ENCODE peak calls at places on chromosomes 7 and 10, in ten cellular contexts. One of them, this sample, is unnamed.
A peak's percentile ranks its signal among the peaks of the same experiment; 100 is the strongest.

GRCh38 chr7:114047889-114048288 is 129.1 kb upstream of the PPP1R3A start:
- DNase-seq in pancreas: no peak
- DNase-seq in adrenal gland: no peak
- DNase-seq in AG10803: peak; percentile 65
- DNase-seq in AG04450: peak; percentile 42
- DNase-seq in GM10248: no peak
- DNase-seq in ascending aorta: no peak
- DNase-seq in hepatocyte: peak; percentile 18
- DNase-seq in AG04449: no peak
- DNase-seq in fibroblast of the aortic adventitia: peak; percentile 70
- DNase-seq in this sample: no peak

GRCh38 chr7:139680676-139681462 is 96.9 kb downstream of the HIPK2 start:
- DNase-seq in fibroblast of the aortic adventitia: peak; percentile 96
- DNase-seq in GM10248: no peak
- DNase-seq in pancreas: no peak
- DNase-seq in hepatocyte: peak; percentile 67
- DNase-seq in adrenal gland: no peak
- DNase-seq in AG04449: peak; percentile 89
- DNase-seq in AG04450: peak; percentile 77
- DNase-seq in AG10803: peak; percentile 92
- DNase-seq in ascending aorta: peak; percentile 94
- DNase-seq in this sample: no peak

GRCh38 chr10:124285587-124286527 is 132.9 kb downstream of the OAT start:
- DNase-seq in adrenal gland: no peak
- DNase-seq in pancreas: peak; percentile 12
- DNase-seq in AG04449: no peak
- DNase-seq in GM10248: no peak
- DNase-seq in ascending aorta: peak; percentile 74
- DNase-seq in AG10803: peak; percentile 26
- DNase-seq in fibroblast of the aortic adventitia: peak; percentile 7
- DNase-seq in hepatocyte: no peak
- DNase-seq in AG04450: no peak
- DNase-seq in this sample: no peak

GRCh38 chr10:88415533-88416130 is 167.5 kb downstream of the RNLS start:
- DNase-seq in fibroblast of the aortic adventitia: no peak
- DNase-seq in AG10803: no peak
- DNase-seq in adrenal gland: no peak
- DNase-seq in GM10248: no peak
- DNase-seq in ascending aorta: no peak
- DNase-seq in pancreas: no peak
- DNase-seq in AG04450: no peak
- DNase-seq in hepatocyte: no peak
- DNase-seq in AG04449: no peak
- DNase-seq in this sample: no peak

GRCh38 chr7:69860486-69860885 is 262.2 kb downstream of the AUTS2 start:
- DNase-seq in AG10803: no peak
- DNase-seq in ascending aorta: no peak
- DNase-seq in adrenal gland: no peak
- DNase-seq in GM10248: no peak
- DNase-seq in AG04449: no peak
- DNase-seq in fibroblast of the aortic adventitia: no peak
- DNase-seq in AG04450: no peak
- DNase-seq in pancreas: no peak
- DNase-seq in hepatocyte: no peak
- DNase-seq in this sample: no peak

GRCh38 chr10:88278912-88279311 is 304.2 kb downstream of the RNLS start:
- DNase-seq in hepatocyte: no peak
- DNase-seq in ascending aorta: no peak
- DNase-seq in AG10803: no peak
- DNase-seq in fibroblast of the aortic adventitia: no peak
- DNase-seq in AG04449: no peak
- DNase-seq in GM10248: no peak
- DNase-seq in AG04450: no peak
- DNase-seq in pancreas: no peak
- DNase-seq in adrenal gland: no peak
- DNase-seq in this sample: no peak

GRCh38 chr7:13639416-13639815 is 350.1 kb downstream of the ETV1 start:
- DNase-seq in pancreas: no peak
- DNase-seq in AG04449: no peak
- DNase-seq in AG04450: no peak
- DNase-seq in GM10248: no peak
- DNase-seq in AG10803: no peak
- DNase-seq in adrenal gland: no peak
- DNase-seq in fibroblast of the aortic adventitia: no peak
- DNase-seq in hepatocyte: peak; percentile 4
- DNase-seq in ascending aorta: no peak
- DNase-seq in this sample: no peak

GRCh38 chr10:58817499-58817898 is 304.8 kb downstream of the BICC1 start:
- DNase-seq in hepatocyte: no peak
- DNase-seq in pancreas: no peak
- DNase-seq in GM10248: no peak
- DNase-seq in ascending aorta: no peak
- DNase-seq in AG04449: no peak
- DNase-seq in AG10803: no peak
- DNase-seq in fibroblast of the aortic adventitia: no peak
- DNase-seq in AG04450: no peak
- DNase-seq in adrenal gland: no peak
- DNase-seq in this sample: no peak

GRCh38 chr10:3467052-3467906 is 294.7 kb upstream of the PITRM1 start:
- DNase-seq in fibroblast of the aortic adventitia: peak; percentile 99
- DNase-seq in ascending aorta: peak; percentile 84
- DNase-seq in pancreas: peak; percentile 50
- DNase-seq in hepatocyte: peak; percentile 44
- DNase-seq in adrenal gland: peak; percentile 51
- DNase-seq in AG04450: peak; percentile 91
- DNase-seq in AG10803: peak; percentile 100
- DNase-seq in GM10248: no peak
- DNase-seq in AG04449: peak; percentile 68
- DNase-seq in this sample: no peak
- TF ChIP-seq CTCF in fibroblast of the aortic adventitia: peak; percentile 24
- TF ChIP-seq CTCF in ascending aorta: no peak
- TF ChIP-seq CTCF in pancreas: no peak
- TF ChIP-seq CTCF in hepatocyte: peak; percentile 30
- TF ChIP-seq CTCF in adrenal gland: no peak
- TF ChIP-seq CTCF in AG04450: no peak
- TF ChIP-seq CTCF in AG10803: peak; percentile 63
- TF ChIP-seq CTCF in GM10248: no peak
- TF ChIP-seq CTCF in AG04449: peak; percentile 47
- TF ChIP-seq CTCF in this sample: no peak

GRCh38 chr10:125631806-125632205 is 51.2 kb downstream of the TEX36 start:
- DNase-seq in ascending aorta: no peak
- DNase-seq in adrenal gland: no peak
- DNase-seq in AG04449: no peak
- DNase-seq in hepatocyte: no peak
- DNase-seq in pancreas: no peak
- DNase-seq in AG10803: no peak
- DNase-seq in fibroblast of the aortic adventitia: no peak
- DNase-seq in AG04450: no peak
- DNase-seq in GM10248: no peak
- DNase-seq in this sample: no peak

GRCh38 chr10:125627646-125628045 is 55.3 kb downstream of the TEX36 start:
- DNase-seq in GM10248: no peak
- DNase-seq in adrenal gland: no peak
- DNase-seq in fibroblast of the aortic adventitia: no peak
- DNase-seq in hepatocyte: no peak
- DNase-seq in AG04449: no peak
- DNase-seq in AG04450: no peak
- DNase-seq in ascending aorta: no peak
- DNase-seq in pancreas: peak; percentile 23
- DNase-seq in AG10803: no peak
- DNase-seq in this sample: no peak

GRCh38 chr10:125628251-125629049 is 54.5 kb downstream of the TEX36 start:
- DNase-seq in pancreas: no peak
- DNase-seq in AG10803: no peak
- DNase-seq in AG04450: no peak
- DNase-seq in hepatocyte: no peak
- DNase-seq in adrenal gland: no peak
- DNase-seq in ascending aorta: no peak
- DNase-seq in AG04449: no peak
- DNase-seq in GM10248: no peak
- DNase-seq in fibroblast of the aortic adventitia: no peak
- DNase-seq in this sample: no peak

GRCh38 chr10:125626671-125627070 is 56.3 kb downstream of the TEX36 start:
- DNase-seq in GM10248: no peak
- DNase-seq in hepatocyte: no peak
- DNase-seq in AG04449: no peak
- DNase-seq in pancreas: no peak
- DNase-seq in AG04450: no peak
- DNase-seq in ascending aorta: no peak
- DNase-seq in adrenal gland: no peak
- DNase-seq in AG10803: no peak
- DNase-seq in fibroblast of the aortic adventitia: no peak
- DNase-seq in this sample: no peak

DNA sequence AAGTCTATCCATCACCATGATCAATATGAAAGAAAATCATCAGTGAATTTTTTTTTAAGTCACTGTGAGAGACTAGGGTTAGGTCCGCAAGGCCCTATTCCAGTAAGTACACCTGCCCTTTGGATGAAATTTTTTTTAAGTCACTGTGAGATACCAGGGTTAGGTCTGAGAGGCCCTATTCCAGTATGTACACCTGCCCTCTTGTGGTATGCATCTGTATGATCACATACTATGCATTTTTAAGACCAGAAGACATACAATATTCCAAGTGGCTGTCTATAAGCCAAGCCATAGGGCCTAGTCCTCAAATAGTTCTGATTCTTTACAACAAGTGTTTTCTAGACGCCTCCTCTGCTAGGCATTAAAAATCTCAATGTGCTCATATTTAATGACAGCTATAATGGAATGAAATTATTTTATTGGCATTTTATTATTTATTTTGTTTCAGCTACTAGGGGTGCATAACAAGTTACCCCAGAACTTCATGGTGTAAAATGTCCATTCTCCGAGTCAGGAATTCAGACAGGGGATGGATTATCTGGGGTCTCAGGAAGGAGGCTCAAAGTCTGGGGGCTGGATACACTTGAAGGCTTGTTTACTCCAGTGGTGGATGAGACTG is 53.1 kb downstream of the TEX36 start:
- DNase-seq in AG04450: peak; percentile 10
- DNase-seq in pancreas: peak; percentile 28
- DNase-seq in AG10803: peak; percentile 26
- DNase-seq in adrenal gland: no peak
- DNase-seq in hepatocyte: peak; percentile 68
- DNase-seq in GM10248: peak; percentile 41
- DNase-seq in fibroblast of the aortic adventitia: peak; percentile 49
- DNase-seq in ascending aorta: no peak
- DNase-seq in AG04449: no peak
- DNase-seq in this sample: no peak
- TF ChIP-seq CTCF in AG04450: peak; percentile 55
- TF ChIP-seq CTCF in pancreas: no peak
- TF ChIP-seq CTCF in AG10803: peak; percentile 31
- TF ChIP-seq CTCF in adrenal gland: no peak
- TF ChIP-seq CTCF in hepatocyte: peak; percentile 66
- TF ChIP-seq CTCF in GM10248: peak; percentile 37
- TF ChIP-seq CTCF in fibroblast of the aortic adventitia: peak; percentile 46
- TF ChIP-seq CTCF in ascending aorta: no peak
- TF ChIP-seq CTCF in AG04449: peak; percentile 24
- TF ChIP-seq CTCF in this sample: peak; percentile 78

GRCh38 chr7:3068568-3068967 is 24.9 kb upstream of the CARD11 start:
- DNase-seq in AG04450: no peak
- DNase-seq in AG10803: no peak
- DNase-seq in pancreas: no peak
- DNase-seq in adrenal gland: no peak
- DNase-seq in ascending aorta: no peak
- DNase-seq in GM10248: peak; percentile 29
- DNase-seq in AG04449: no peak
- DNase-seq in fibroblast of the aortic adventitia: no peak
- DNase-seq in hepatocyte: no peak
- DNase-seq in this sample: no peak

GRCh38 chr7:3066506-3066905 is 22.8 kb upstream of the CARD11 start:
- DNase-seq in fibroblast of the aortic adventitia: no peak
- DNase-seq in GM10248: no peak
- DNase-seq in ascending aorta: no peak
- DNase-seq in pancreas: no peak
- DNase-seq in AG04449: no peak
- DNase-seq in AG10803: no peak
- DNase-seq in AG04450: no peak
- DNase-seq in hepatocyte: no peak
- DNase-seq in adrenal gland: no peak
- DNase-seq in this sample: no peak

GRCh38 chr7:3065724-3066143 is 22.1 kb upstream of the CARD11 start:
- DNase-seq in AG10803: no peak
- DNase-seq in adrenal gland: no peak
- DNase-seq in hepatocyte: peak; percentile 31
- DNase-seq in GM10248: peak; percentile 66
- DNase-seq in AG04450: no peak
- DNase-seq in pancreas: peak; percentile 28
- DNase-seq in AG04449: no peak
- DNase-seq in fibroblast of the aortic adventitia: peak; percentile 11
- DNase-seq in ascending aorta: no peak
- DNase-seq in this sample: no peak

GRCh38 chr7:3067606-3068005 is 23.9 kb upstream of the CARD11 start:
- DNase-seq in AG04450: no peak
- DNase-seq in pancreas: no peak
- DNase-seq in ascending aorta: no peak
- DNase-seq in hepatocyte: no peak
- DNase-seq in AG10803: no peak
- DNase-seq in AG04449: no peak
- DNase-seq in fibroblast of the aortic adventitia: no peak
- DNase-seq in adrenal gland: no peak
- DNase-seq in GM10248: no peak
- DNase-seq in this sample: no peak

GRCh38 chr7:3067193-3067592 is 23.5 kb upstream of the CARD11 start:
- DNase-seq in pancreas: no peak
- DNase-seq in AG10803: no peak
- DNase-seq in GM10248: peak; percentile 31
- DNase-seq in ascending aorta: no peak
- DNase-seq in hepatocyte: no peak
- DNase-seq in AG04449: no peak
- DNase-seq in fibroblast of the aortic adventitia: no peak
- DNase-seq in adrenal gland: no peak
- DNase-seq in AG04450: no peak
- DNase-seq in this sample: no peak
- TF ChIP-seq CTCF in pancreas: no peak
- TF ChIP-seq CTCF in AG10803: no peak
- TF ChIP-seq CTCF in GM10248: no peak
- TF ChIP-seq CTCF in ascending aorta: no peak
- TF ChIP-seq CTCF in hepatocyte: no peak
- TF ChIP-seq CTCF in AG04449: no peak
- TF ChIP-seq CTCF in fibroblast of the aortic adventitia: no peak
- TF ChIP-seq CTCF in adrenal gland: no peak
- TF ChIP-seq CTCF in AG04450: no peak
- TF ChIP-seq CTCF in this sample: no peak

DNA sequence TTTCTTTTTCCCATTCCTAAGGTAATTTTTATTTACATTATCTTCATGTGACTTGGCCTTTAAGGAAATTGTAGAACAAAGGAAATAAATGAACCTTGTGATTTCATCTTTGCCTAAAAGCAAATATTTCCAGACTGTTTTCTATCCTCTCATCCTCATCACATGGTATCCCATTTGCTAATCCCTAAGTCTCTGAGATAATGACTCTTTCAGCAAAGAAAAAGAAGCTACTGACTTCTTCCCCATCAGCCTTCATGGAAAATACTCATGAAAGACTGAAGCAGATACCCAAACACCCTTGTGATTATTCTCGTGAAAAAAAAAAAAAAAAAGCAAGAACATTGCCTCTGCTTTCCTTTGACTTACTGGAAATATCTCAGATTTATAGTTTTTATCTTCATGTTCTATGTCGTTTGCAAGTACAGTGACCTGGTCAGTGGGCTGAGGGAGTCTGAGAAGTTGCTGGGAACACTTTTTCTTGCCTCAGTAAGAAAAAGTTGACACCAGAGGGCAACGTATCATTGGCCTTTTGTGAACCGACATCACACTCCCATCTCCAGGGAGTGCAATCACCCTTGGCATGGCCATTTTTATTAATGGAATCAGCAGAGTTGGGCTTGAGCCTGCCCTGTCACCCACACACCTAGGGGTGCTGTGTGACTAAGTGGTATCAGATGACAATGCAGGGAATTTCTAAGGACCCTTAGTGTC is 246.0 kb upstream of the KMT2E start:
- DNase-seq in hepatocyte: no peak
- DNase-seq in AG04450: no peak
- DNase-seq in AG04449: no peak
- DNase-seq in fibroblast of the aortic adventitia: no peak
- DNase-seq in pancreas: no peak
- DNase-seq in AG10803: no peak
- DNase-seq in ascending aorta: no peak
- DNase-seq in adrenal gland: no peak
- DNase-seq in GM10248: no peak
- DNase-seq in this sample: no peak
- TF ChIP-seq CTCF in hepatocyte: no peak
- TF ChIP-seq CTCF in AG04450: no peak
- TF ChIP-seq CTCF in AG04449: no peak
- TF ChIP-seq CTCF in fibroblast of the aortic adventitia: no peak
- TF ChIP-seq CTCF in pancreas: no peak
- TF ChIP-seq CTCF in AG10803: no peak
- TF ChIP-seq CTCF in ascending aorta: no peak
- TF ChIP-seq CTCF in adrenal gland: no peak
- TF ChIP-seq CTCF in GM10248: no peak
- TF ChIP-seq CTCF in this sample: no peak